ENCODE peak calls at places on chromosomes 11 and 22, in four cellular contexts. Z is left ventricle myocardium inferior, R is PC-3, J is upper lobe of right lung. G is an unnamed sample.

GRCh38 chr11:34682822-34683221 is 61.9 kb downstream of the EHF start:
- DNase-seq in R (peak; percentile 79), Z (no peak), J (no peak), G (no peak)

GRCh38 chr11:24531528-24531927 is 34.7 kb downstream of the LUZP2 start:
- DNase-seq in Z (no peak), J (no peak), R (no peak), G (no peak)

GRCh38 chr22:46415816-46416536 is 80.5 kb downstream of the TRMU start:
- DNase-seq in J (no peak), R (no peak), Z (no peak), G (no peak)

GRCh38 chr11:63673579-63673978 is 2.4 kb upstream of the ATL3 start:
- DNase-seq in Z (no peak), J (no peak), R (peak; percentile 47), G (no peak)

GRCh38 chr11:112634551-112634950 is 326.7 kb upstream of the NCAM1 start:
- DNase-seq in R (no peak), J (no peak), Z (no peak), G (no peak)

GRCh38 chr11:7442588-7443215 is 42.6 kb upstream of the OLFML1 start:
- DNase-seq in Z (peak; percentile 72), R (peak; percentile 81), J (peak; percentile 74), G (peak; percentile 67)

GRCh38 chr11:131897247-131897646 is 526.8 kb downstream of the NTM start:
- DNase-seq in R (peak; percentile 74), J (no peak), Z (no peak), G (no peak)

GRCh38 chr11:19646921-19647320 is 65.7 kb upstream of the NAV2 start:
- DNase-seq in J (no peak), Z (no peak), R (peak; percentile 50), G (no peak)

GRCh38 chr11:47239889-47240288 is 8.7 kb downstream of the ACP2 start:
- DNase-seq in J (no peak), R (no peak), Z (no peak), G (no peak)

GRCh38 chr22:37777122-37777687 is 30.5 kb upstream of the GCAT start:
- DNase-seq in R (peak; percentile 96), J (peak; percentile 75), Z (no peak), G (no peak)

GRCh38 chr22:37782340-37783168 is 25.2 kb upstream of the GCAT start:
- DNase-seq in J (no peak), R (peak; percentile 94), Z (no peak), G (no peak)

GRCh38 chr22:37784829-37785495 is 22.8 kb upstream of the GCAT start:
- DNase-seq in Z (no peak), J (peak; percentile 70), R (peak; percentile 66), G (no peak)

GRCh38 chr22:37778370-37779009 is 29.2 kb upstream of the GCAT start:
- DNase-seq in J (no peak), R (no peak), Z (no peak), G (no peak)

DNA sequence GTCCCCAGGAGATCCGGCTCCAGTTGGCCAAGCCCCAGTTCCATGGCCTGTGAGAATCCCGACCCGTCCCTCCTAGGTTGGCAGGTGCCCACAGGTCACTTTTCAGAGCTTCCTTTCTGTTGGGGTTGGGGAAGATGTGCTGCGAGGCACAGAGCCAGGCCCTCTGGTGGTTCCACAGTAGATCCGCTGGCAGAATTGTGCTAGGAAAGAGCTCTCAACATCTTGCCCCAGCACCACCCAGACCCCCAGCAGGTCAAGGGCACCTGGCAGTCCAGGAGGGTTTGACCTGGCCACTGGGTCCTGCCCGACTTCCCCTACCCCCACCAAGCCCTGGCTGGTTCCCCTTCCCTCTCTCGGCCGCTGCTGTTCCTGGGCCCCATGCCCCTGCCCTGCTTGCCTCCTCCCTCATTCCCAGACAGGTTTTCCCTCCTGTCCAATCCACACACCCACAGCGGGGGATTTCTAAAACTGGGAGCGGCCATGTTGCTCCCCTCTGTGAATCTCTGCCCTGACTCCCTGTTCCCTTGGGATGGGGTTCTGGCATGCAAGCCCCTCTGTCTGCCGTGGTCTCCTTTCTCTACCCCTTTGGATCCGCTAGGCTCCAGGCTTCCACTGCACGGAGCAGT is 26.2 kb upstream of the GCAT start:
- DNase-seq in J (no peak), R (peak; percentile 52), Z (no peak), G (no peak)
- TF ChIP-seq CTCF in J (no peak), R (peak; percentile 51), Z (peak; percentile 37), G (peak; percentile 28)

GRCh38 chr11:96338910-96339703 is 3.9 kb downstream of the MAML2 start:
- DNase-seq in J (peak; percentile 67), Z (peak; percentile 31), R (peak; percentile 60), G (no peak)
- TF ChIP-seq CTCF in J (no peak), Z (no peak), R (peak; percentile 21), G (no peak)

GRCh38 chr11:77473001-77473800 is 693 bp downstream of the PAK1 start:
- DNase-seq in J (peak; percentile 83), Z (peak; percentile 38), R (peak; percentile 46), G (peak; percentile 62)

GRCh38 chr11:77470971-77471370 is 2.9 kb downstream of the PAK1 start:
- DNase-seq in J (no peak), Z (no peak), R (no peak), G (no peak)

GRCh38 chr11:77470504-77470903 is 3.4 kb downstream of the PAK1 start:
- DNase-seq in Z (no peak), J (no peak), R (no peak), G (no peak)

GRCh38 chr11:77473801-77474508 is at the start of gene PAK1:
- DNase-seq in Z (peak; percentile 76), R (peak; percentile 69), J (peak; percentile 95), G (peak; percentile 92)

GRCh38 chr11:77471520-77472234 is 2.2 kb downstream of the PAK1 start:
- DNase-seq in J (no peak), R (peak; percentile 88), Z (no peak), G (peak; percentile 22)
- TF ChIP-seq CTCF in J (peak; percentile 15), R (peak; percentile 64), Z (no peak), G (peak; percentile 56)

GRCh38 chr11:125262825-125263218 is 98.3 kb downstream of the PKNOX2 start:
- DNase-seq in J (no peak), R (no peak), Z (no peak), G (no peak)
- TF ChIP-seq CTCF in J (no peak), R (no peak), Z (no peak), G (no peak)

DNA sequence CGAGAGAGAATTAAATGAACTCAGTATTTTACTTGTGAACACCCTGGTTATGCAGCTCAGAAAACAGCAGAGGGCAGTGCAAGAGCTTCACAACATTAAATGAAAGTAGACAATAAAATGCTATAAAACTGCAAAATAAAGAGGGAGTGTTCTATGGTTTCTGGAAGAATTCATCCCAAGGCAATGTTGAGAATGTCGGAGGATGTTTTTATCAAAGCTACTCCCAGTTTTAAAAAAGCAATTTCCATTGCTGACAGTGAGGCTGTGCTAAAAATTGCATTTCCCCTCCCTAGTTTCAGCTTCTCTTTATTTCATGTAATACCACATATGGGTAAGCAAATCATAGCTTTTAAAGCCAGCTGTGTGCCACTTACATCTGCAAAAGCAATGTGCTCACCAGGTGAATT is 296.9 kb downstream of the RAB38 start:
- DNase-seq in R (peak; percentile 75), Z (no peak), J (no peak), G (no peak)
- TF ChIP-seq CTCF in R (peak; percentile 90), Z (peak; percentile 32), J (peak; percentile 39), G (peak; percentile 61)

DNA sequence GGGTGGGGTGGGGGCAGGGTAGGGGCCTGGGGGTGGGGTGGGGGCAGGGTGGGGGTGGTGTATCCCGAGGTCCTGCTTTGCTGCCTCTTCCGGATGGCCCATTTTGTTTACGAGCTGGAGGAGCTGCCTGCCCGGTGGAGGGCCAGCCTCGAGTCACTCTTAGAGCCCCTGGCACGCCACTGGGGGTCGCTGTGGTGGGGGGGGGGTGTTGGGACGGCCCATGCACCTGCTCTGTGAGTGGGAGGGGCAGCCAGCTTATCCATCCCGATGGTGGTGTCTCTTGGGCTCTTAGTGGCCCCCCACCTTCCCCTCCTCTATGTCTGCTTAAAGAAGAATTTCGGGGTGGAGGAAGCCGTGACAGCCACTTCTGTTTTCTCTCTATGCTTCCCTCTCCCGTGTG is 24.6 kb downstream of the MRGPRD start:
- DNase-seq in Z (no peak), R (no peak), J (peak; percentile 64), G (no peak)
- TF ChIP-seq CTCF in Z (no peak), R (peak; percentile 58), J (peak; percentile 18), G (peak; percentile 40)